ENCODE peak calls at places on chromosomes 5 and 9, in seven cellular contexts. One of them, this sample, is unnamed.
A peak's percentile ranks its signal among the peaks of the same experiment; 100 is the strongest.

GRCh38 chr5:35202319-35203111 is 27.8 kb downstream of the PRLR start:
- DNase-seq in HepG2: peak; percentile 70
- DNase-seq in H1: peak; percentile 78
- DNase-seq in HCT116: peak; percentile 36
- DNase-seq in K562: peak; percentile 33
- DNase-seq in SK-N-SH: peak; percentile 51
- DNase-seq in GM12878: no peak
- DNase-seq in this sample: no peak

GRCh38 chr9:116312221-116312620 is 158.6 kb downstream of the PAPPA start:
- DNase-seq in HepG2: no peak
- DNase-seq in H1: no peak
- DNase-seq in HCT116: no peak
- DNase-seq in K562: no peak
- DNase-seq in SK-N-SH: no peak
- DNase-seq in GM12878: no peak
- DNase-seq in this sample: no peak

GRCh38 chr9:121217609-121218292 is 16.1 kb upstream of the RAB14 start:
- DNase-seq in HepG2: no peak
- DNase-seq in H1: no peak
- DNase-seq in HCT116: no peak
- DNase-seq in K562: peak; percentile 25
- DNase-seq in SK-N-SH: no peak
- DNase-seq in GM12878: peak; percentile 50
- DNase-seq in this sample: no peak

GRCh38 chr5:110517396-110517795 is 209.1 kb downstream of the TMEM232 start:
- DNase-seq in HepG2: no peak
- DNase-seq in H1: no peak
- DNase-seq in HCT116: no peak
- DNase-seq in K562: no peak
- DNase-seq in SK-N-SH: peak; percentile 7
- DNase-seq in GM12878: no peak
- DNase-seq in this sample: no peak

GRCh38 chr5:95823738-95824609 is 1.4 kb upstream of the GLRX start:
- DNase-seq in HepG2: peak; percentile 89
- DNase-seq in H1: no peak
- DNase-seq in HCT116: peak; percentile 85
- DNase-seq in K562: peak; percentile 46
- DNase-seq in SK-N-SH: no peak
- DNase-seq in GM12878: no peak
- DNase-seq in this sample: peak; percentile 82

GRCh38 chr5:69517763-69518212 is 25.2 kb downstream of the OCLN start:
- DNase-seq in HepG2: peak; percentile 79
- DNase-seq in H1: no peak
- DNase-seq in HCT116: no peak
- DNase-seq in K562: no peak
- DNase-seq in SK-N-SH: no peak
- DNase-seq in GM12878: no peak
- DNase-seq in this sample: peak; percentile 75

GRCh38 chr5:36198281-36198680 is 43.4 kb downstream of the NADK2 start:
- DNase-seq in HepG2: no peak
- DNase-seq in H1: no peak
- DNase-seq in HCT116: no peak
- DNase-seq in K562: no peak
- DNase-seq in SK-N-SH: no peak
- DNase-seq in GM12878: no peak
- DNase-seq in this sample: no peak

GRCh38 chr9:86668488-86668887 is 278.8 kb downstream of the GAS1 start:
- DNase-seq in HepG2: no peak
- DNase-seq in H1: no peak
- DNase-seq in HCT116: no peak
- DNase-seq in K562: no peak
- DNase-seq in SK-N-SH: no peak
- DNase-seq in GM12878: no peak
- DNase-seq in this sample: no peak

GRCh38 chr9:129714393-129715051 is 38.3 kb downstream of the PTGES start:
- DNase-seq in HepG2: no peak
- DNase-seq in H1: no peak
- DNase-seq in HCT116: no peak
- DNase-seq in K562: no peak
- DNase-seq in SK-N-SH: no peak
- DNase-seq in GM12878: no peak
- DNase-seq in this sample: no peak

GRCh38 chr5:2750026-2750757 is 1.3 kb downstream of the IRX2 start:
- DNase-seq in HepG2: no peak
- DNase-seq in H1: peak; percentile 77
- DNase-seq in HCT116: no peak
- DNase-seq in K562: no peak
- DNase-seq in SK-N-SH: no peak
- DNase-seq in GM12878: no peak
- DNase-seq in this sample: no peak

GRCh38 chr9:79254900-79255651 is 316.7 kb upstream of the TLE4 start:
- DNase-seq in HepG2: no peak
- DNase-seq in H1: no peak
- DNase-seq in HCT116: no peak
- DNase-seq in K562: no peak
- DNase-seq in SK-N-SH: no peak
- DNase-seq in GM12878: no peak
- DNase-seq in this sample: no peak

GRCh38 chr9:89243296-89244061 is 64.9 kb upstream of the SHC3 start:
- DNase-seq in HepG2: no peak
- DNase-seq in H1: no peak
- DNase-seq in HCT116: no peak
- DNase-seq in K562: no peak
- DNase-seq in SK-N-SH: no peak
- DNase-seq in GM12878: no peak
- DNase-seq in this sample: no peak

GRCh38 chr5:130642461-130642860 is 522.6 kb downstream of the HINT1 start:
- DNase-seq in HepG2: no peak
- DNase-seq in H1: no peak
- DNase-seq in HCT116: no peak
- DNase-seq in K562: no peak
- DNase-seq in SK-N-SH: no peak
- DNase-seq in GM12878: no peak
- DNase-seq in this sample: no peak

GRCh38 chr5:154513669-154514084 is 35.6 kb upstream of the HAND1 start:
- DNase-seq in HepG2: no peak
- DNase-seq in H1: no peak
- DNase-seq in HCT116: no peak
- DNase-seq in K562: no peak
- DNase-seq in SK-N-SH: no peak
- DNase-seq in GM12878: peak; percentile 61
- DNase-seq in this sample: no peak

GRCh38 chr9:125431741-125432271 is 170.2 kb downstream of the GAPVD1 start:
- DNase-seq in HepG2: no peak
- DNase-seq in H1: no peak
- DNase-seq in HCT116: no peak
- DNase-seq in K562: no peak
- DNase-seq in SK-N-SH: peak; percentile 49
- DNase-seq in GM12878: no peak
- DNase-seq in this sample: no peak

GRCh38 chr5:143051244-143052058 is 281.3 kb downstream of the ARHGAP26 start:
- DNase-seq in HepG2: peak; percentile 78
- DNase-seq in H1: no peak
- DNase-seq in HCT116: no peak
- DNase-seq in K562: no peak
- DNase-seq in SK-N-SH: no peak
- DNase-seq in GM12878: no peak
- DNase-seq in this sample: no peak

GRCh38 chr5:25358919-25359318 is 714.1 kb upstream of the CDH10 start:
- DNase-seq in HepG2: no peak
- DNase-seq in H1: no peak
- DNase-seq in HCT116: no peak
- DNase-seq in K562: no peak
- DNase-seq in SK-N-SH: no peak
- DNase-seq in GM12878: no peak
- DNase-seq in this sample: no peak

GRCh38 chr5:21236896-21237830 is 1249.2 kb upstream of the CDH18 start:
- DNase-seq in HepG2: no peak
- DNase-seq in H1: no peak
- DNase-seq in HCT116: no peak
- DNase-seq in K562: no peak
- DNase-seq in SK-N-SH: no peak
- DNase-seq in GM12878: no peak
- DNase-seq in this sample: no peak

GRCh38 chr5:135714126-135714894 is 120.2 kb upstream of the SLC25A48 start:
- DNase-seq in HepG2: no peak
- DNase-seq in H1: no peak
- DNase-seq in HCT116: no peak
- DNase-seq in K562: no peak
- DNase-seq in SK-N-SH: no peak
- DNase-seq in GM12878: no peak
- DNase-seq in this sample: no peak

GRCh38 chr5:89728750-89729149 is 680.8 kb downstream of the CETN3 start:
- DNase-seq in HepG2: no peak
- DNase-seq in H1: no peak
- DNase-seq in HCT116: no peak
- DNase-seq in K562: no peak
- DNase-seq in SK-N-SH: no peak
- DNase-seq in GM12878: no peak
- DNase-seq in this sample: no peak

GRCh38 chr5:14351086-14351661 is 208.0 kb downstream of the TRIO start:
- DNase-seq in HepG2: no peak
- DNase-seq in H1: no peak
- DNase-seq in HCT116: no peak
- DNase-seq in K562: no peak
- DNase-seq in SK-N-SH: no peak
- DNase-seq in GM12878: no peak
- DNase-seq in this sample: no peak

GRCh38 chr5:64790210-64790609 is 21.5 kb downstream of the CWC27 start:
- DNase-seq in HepG2: no peak
- DNase-seq in H1: no peak
- DNase-seq in HCT116: no peak
- DNase-seq in K562: no peak
- DNase-seq in SK-N-SH: no peak
- DNase-seq in GM12878: no peak
- DNase-seq in this sample: no peak
- H3K27ac ChIP-seq in HepG2: no peak overlapping the region
- H3K27ac ChIP-seq in H1: no peak overlapping the region
- H3K27ac ChIP-seq in HCT116: no peak overlapping the region
- H3K27ac ChIP-seq in K562: no peak overlapping the region
- H3K27ac ChIP-seq in SK-N-SH: no peak overlapping the region
- H3K27ac ChIP-seq in GM12878: no peak overlapping the region
- H3K27ac ChIP-seq in this sample: no peak overlapping the region

DNA sequence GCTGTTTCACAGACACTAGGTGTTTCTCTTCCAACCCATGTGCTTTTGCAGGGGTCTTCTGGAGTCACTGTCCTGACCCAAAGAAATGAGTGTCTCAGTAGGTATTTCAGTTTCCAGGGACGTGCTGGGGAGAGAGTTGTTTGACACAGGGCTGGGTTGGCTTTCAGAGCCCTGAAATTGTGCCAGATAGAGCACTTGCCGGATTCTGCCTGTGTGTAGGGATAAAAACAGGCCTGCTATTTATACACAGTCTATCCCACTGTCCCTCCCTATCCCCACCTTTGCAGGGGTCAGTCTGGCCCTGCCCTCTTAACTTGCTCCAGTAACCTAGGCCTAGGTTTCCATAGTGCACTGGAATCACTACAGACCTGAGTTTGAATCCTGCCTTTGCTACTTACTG is 979 bp upstream of the HBEGF start:
- DNase-seq in HepG2: no peak
- DNase-seq in H1: no peak
- DNase-seq in HCT116: no peak
- DNase-seq in K562: no peak
- DNase-seq in SK-N-SH: no peak
- DNase-seq in GM12878: no peak
- DNase-seq in this sample: no peak
- H3K4me1 ChIP-seq in HepG2: peaks cover 69% of the 10 kb centered on the region
- H3K4me1 ChIP-seq in H1: no peaks in the 10 kb centered on the region
- H3K4me1 ChIP-seq in HCT116: peaks cover 22% of the 10 kb centered on the region
- H3K4me1 ChIP-seq in K562: peaks cover 22% of the 10 kb centered on the region
- H3K4me1 ChIP-seq in SK-N-SH: peaks cover 12% of the 10 kb centered on the region
- H3K4me1 ChIP-seq in GM12878: peaks cover 19% of the 10 kb centered on the region
- H3K4me1 ChIP-seq in this sample: peaks cover 14% of the 10 kb centered on the region

DNA sequence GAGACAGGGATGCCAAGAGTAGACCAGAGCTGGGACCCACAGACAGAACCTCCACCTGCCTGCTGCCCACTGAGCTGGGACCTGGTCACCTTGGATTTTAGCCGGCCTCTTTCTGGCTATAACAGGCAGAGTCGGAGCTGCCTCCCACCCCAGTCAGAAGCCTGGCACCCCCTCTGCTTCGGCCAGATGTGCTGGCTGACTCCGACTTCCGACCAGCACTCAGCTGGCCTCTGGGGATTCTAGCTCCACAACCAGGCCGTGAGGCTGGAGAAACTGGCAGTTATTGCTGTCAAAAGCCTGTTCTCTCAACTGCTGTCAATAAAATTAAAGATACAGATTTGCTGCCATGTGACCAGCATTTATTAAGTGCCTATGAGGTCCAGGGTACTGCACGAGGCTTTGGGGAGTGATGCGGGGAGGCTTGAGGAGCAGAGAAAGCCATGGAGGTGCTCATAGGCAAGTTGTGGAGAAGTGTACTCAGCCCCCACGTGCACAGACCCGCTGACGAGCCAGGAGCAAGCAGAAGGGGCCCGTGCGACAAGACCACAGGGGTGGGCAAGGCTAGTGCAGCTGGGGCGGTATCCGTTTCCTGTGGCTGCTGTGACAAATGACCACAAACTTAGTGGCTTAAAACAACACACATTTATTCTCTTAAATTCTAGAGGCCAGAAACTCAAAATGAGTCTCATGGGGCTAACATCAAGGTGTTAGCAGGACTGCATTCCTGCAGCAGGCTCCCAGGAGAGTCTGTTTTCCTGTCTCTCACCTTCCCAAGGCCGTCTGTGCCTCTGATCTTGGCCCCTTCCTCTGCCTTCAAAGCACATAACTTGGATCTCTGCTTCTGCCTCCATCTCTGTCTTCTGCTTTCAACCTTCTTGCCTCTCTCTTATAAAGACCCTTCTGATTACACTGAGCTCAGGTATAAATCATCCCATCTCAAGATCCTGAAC is 13.1 kb downstream of the GFI1B start:
- DNase-seq in HepG2: no peak
- DNase-seq in H1: no peak
- DNase-seq in HCT116: no peak
- DNase-seq in K562: no peak
- DNase-seq in SK-N-SH: peak; percentile 33
- DNase-seq in GM12878: no peak
- DNase-seq in this sample: no peak
- TF ChIP-seq SIN3A in HepG2: no peak
- TF ChIP-seq SIN3A in H1: no peak
- TF ChIP-seq SIN3A in HCT116: no peak
- TF ChIP-seq SIN3A in K562: no peak
- TF ChIP-seq SIN3A in SK-N-SH: no peak
- TF ChIP-seq SIN3A in GM12878: no peak
- TF ChIP-seq SIN3A in this sample: no peak

DNA sequence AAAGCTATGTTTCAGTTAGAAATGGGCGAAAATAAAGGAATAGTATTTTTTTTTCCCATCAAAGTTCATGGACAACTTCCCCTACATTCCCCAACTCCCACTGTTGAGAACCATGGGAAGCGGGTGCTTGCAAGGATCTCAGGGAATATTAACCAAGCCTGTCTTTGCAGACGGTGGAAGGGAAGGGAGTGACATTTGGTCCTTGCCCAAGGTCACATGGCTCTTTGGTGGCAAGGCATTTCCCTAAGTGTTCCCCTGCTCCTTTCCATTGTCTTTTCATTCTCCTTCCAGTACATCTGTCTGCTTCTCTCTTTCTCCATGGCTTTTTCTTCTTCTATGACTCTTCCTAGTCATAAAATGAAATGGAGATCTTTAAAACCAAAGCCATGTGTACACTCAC is 19.0 kb downstream of the C9orf57 start:
- DNase-seq in HepG2: no peak
- DNase-seq in H1: no peak
- DNase-seq in HCT116: no peak
- DNase-seq in K562: no peak
- DNase-seq in SK-N-SH: no peak
- DNase-seq in GM12878: no peak
- DNase-seq in this sample: no peak
- H3K27ac ChIP-seq in HepG2: no peak overlapping the region
- H3K27ac ChIP-seq in H1: no peak overlapping the region
- H3K27ac ChIP-seq in HCT116: no peak overlapping the region
- H3K27ac ChIP-seq in K562: no peak overlapping the region
- H3K27ac ChIP-seq in SK-N-SH: no peak overlapping the region
- H3K27ac ChIP-seq in GM12878: no peak overlapping the region
- H3K27ac ChIP-seq in this sample: no peak overlapping the region

This sample was measured in Panc1.